ENCODE peak calls at places on chromosomes 16 and 17, in four cellular contexts. V is bronchial epithelial cell, G is EL, U is LHCN-M2. K is an unnamed sample.

GRCh38 chr16:8851761-8852403 is 16.9 kb downstream of the CARHSP1 start:
- DNase-seq in V (no peak), G (no peak), U (no peak), K (no peak)

GRCh38 chr16:78444-79145 is 570 bp downstream of the MPG start:
- DNase-seq in V (no peak), G (peak; percentile 32), U (no peak), K (peak; percentile 11)

GRCh38 chr16:87762071-87762571 is 3.7 kb downstream of the KLHDC4 start:
- DNase-seq in V (no peak), G (no peak), U (no peak), K (no peak)

GRCh38 chr16:22670551-22670970 is 143.4 kb upstream of the HS3ST2 start:
- DNase-seq in V (peak; percentile 18), G (no peak), U (peak; percentile 63), K (no peak)

GRCh38 chr17:61418433-61418832 is 18.8 kb downstream of the TBX2 start:
- DNase-seq in V (no peak), G (no peak), U (no peak), K (no peak)

GRCh38 chr17:29591737-29592624 is 951 bp upstream of the ANKRD13B start:
- DNase-seq in V (peak; percentile 44), G (peak; percentile 84), U (peak; percentile 79), K (peak; percentile 91)

GRCh38 chr17:57554826-57555635 is 190.1 kb downstream of the CCDC182 start:
- DNase-seq in V (no peak), G (no peak), U (no peak), K (no peak)

GRCh38 chr17:31394544-31394943 is 3.1 kb downstream of the RAB11FIP4 start:
- DNase-seq in V (peak; percentile 45), G (peak; percentile 57), U (peak; percentile 70), K (peak; percentile 42)

GRCh38 chr16:85715169-85716015 is 26.6 kb upstream of the GINS2 start:
- DNase-seq in V (peak; percentile 59), G (no peak), U (peak; percentile 74), K (no peak)

GRCh38 chr17:52134641-52135040 is 23.9 kb downstream of the CA10 start:
- DNase-seq in V (peak; percentile 76), G (no peak), U (peak; percentile 3), K (peak; percentile 18)

GRCh38 chr17:48631693-48632578 is 5.8 kb upstream of the HOXB9 start:
- DNase-seq in V (no peak), G (no peak), U (no peak), K (no peak)

GRCh38 chr17:76811028-76811427 is 57.2 kb upstream of the MGAT5B start:
- DNase-seq in V (no peak), G (no peak), U (no peak), K (no peak)

GRCh38 chr16:81424761-81425160 is 19.8 kb upstream of the CMIP start:
- DNase-seq in V (peak; percentile 82), G (peak; percentile 48), U (no peak), K (peak; percentile 71)

GRCh38 chr16:4273858-4274291 is 1.1 kb upstream of the TFAP4 start:
- DNase-seq in V (peak; percentile 67), G (peak; percentile 61), U (peak; percentile 20), K (peak; percentile 80)

GRCh38 chr16:71927787-71928186 is 32.5 kb downstream of the IST1 start:
- DNase-seq in V (no peak), G (no peak), U (peak; percentile 54), K (no peak)

GRCh38 chr17:32525116-32525515 is 38.3 kb downstream of the CDK5R1 start:
- DNase-seq in V (no peak), G (peak; percentile 57), U (peak; percentile 96), K (peak; percentile 17)

GRCh38 chr17:21193031-21193430 is 20.9 kb downstream of the TMEM11 start:
- DNase-seq in V (no peak), G (no peak), U (peak; percentile 21), K (no peak)

GRCh38 chr17:42132941-42133340 is 10.3 kb downstream of the HSPB9 start:
- DNase-seq in V (peak; percentile 61), G (peak; percentile 88), U (peak; percentile 93), K (peak; percentile 88)

GRCh38 chr17:32258383-32259121 is 7.1 kb upstream of the RHBDL3 start:
- DNase-seq in V (no peak), G (no peak), U (no peak), K (no peak)

GRCh38 chr17:7880076-7880868 is 8.3 kb upstream of the CHD3 start:
- DNase-seq in V (no peak), G (no peak), U (no peak), K (no peak)

GRCh38 chr16:83994087-83994486 is 26.0 kb downstream of the NECAB2 start:
- DNase-seq in V (peak; percentile 94), G (peak; percentile 86), U (peak; percentile 76), K (peak; percentile 77)